ENCODE peak calls at places on chromosomes 4 and X, in seven cellular contexts. B, S, L, A, H, K and Q are unnamed samples.

GRCh38 chrX:148161661-148162060 is 180.5 kb downstream of the FMR1NB start:
- DNase-seq in H (no peak), L (no peak), K (peak), A (no peak), B (no peak), S (no peak), Q (no peak)

GRCh38 chr4:109815151-109816081 is at the start of gene GAR1:
- DNase-seq in S (peak), L (peak), A (peak), H (peak), K (peak), B (no peak), Q (peak)

GRCh38 chrX:55099162-55099561 is 10.3 kb downstream of the PAGE2 start:
- DNase-seq in B (no peak), H (no peak), S (no peak), K (no peak), A (no peak), L (no peak), Q (no peak)

GRCh38 chr4:151866266-151866918 is 105.6 kb upstream of the GATB start:
- DNase-seq in S (no peak), L (no peak), K (no peak), B (no peak), H (no peak), A (no peak), Q (no peak)

GRCh38 chr4:78529569-78530209 is 21.9 kb upstream of the ANXA3 start:
- DNase-seq in S (no peak), A (no peak), K (no peak), B (no peak), L (no peak), H (no peak), Q (no peak)

GRCh38 chrX:154419688-154420401 is 8.5 kb downstream of the TAFAZZIN start:
- DNase-seq in A (no peak), S (no peak), K (peak), L (no peak), H (no peak), B (no peak), Q (no peak)

GRCh38 chr4:183397741-183398297 is 46.6 kb upstream of the CDKN2AIP start:
- DNase-seq in A (no peak), H (no peak), L (no peak), K (no peak), S (no peak), B (no peak), Q (no peak)

GRCh38 chrX:20231598-20231997 is 35.1 kb downstream of the RPS6KA3 start:
- DNase-seq in S (no peak), L (no peak), H (no peak), A (no peak), B (no peak), K (no peak), Q (no peak)

GRCh38 chrX:69138512-69138911 is 26.7 kb downstream of the PJA1 start:
- DNase-seq in L (no peak), K (no peak), A (no peak), H (peak), B (no peak), S (no peak), Q (no peak)

GRCh38 chrX:113001836-113002235 is 161.2 kb upstream of the AMOT start:
- DNase-seq in B (no peak), L (no peak), A (no peak), K (no peak), H (no peak), S (no peak), Q (no peak)

GRCh38 chr4:48380583-48381167 is 39.3 kb downstream of the SLAIN2 start:
- DNase-seq in S (no peak), H (no peak), K (no peak), A (no peak), L (no peak), B (no peak), Q (no peak)

GRCh38 chrX:21972721-21973120 is 32.2 kb downstream of the SMS start:
- DNase-seq in A (no peak), H (peak), K (no peak), L (no peak), S (no peak), B (no peak), Q (peak)

GRCh38 chrX:153565996-153566580 is 32.9 kb downstream of the CCNQ start:
- DNase-seq in H (no peak), L (no peak), A (no peak), S (no peak), B (no peak), K (no peak), Q (no peak)

GRCh38 chr4:76955187-76955586 is 5.6 kb downstream of the SEPTIN11 start:
- DNase-seq in B (no peak), S (no peak), K (no peak), A (no peak), H (peak), L (no peak), Q (no peak)

GRCh38 chr4:16256343-16256742 is 30.1 kb upstream of the TAPT1 start:
- DNase-seq in B (no peak), A (no peak), L (no peak), S (no peak), K (no peak), H (no peak), Q (no peak)

GRCh38 chrX:41716217-41716616 is 7.8 kb upstream of the GPR82 start:
- DNase-seq in S (no peak), A (no peak), B (no peak), H (no peak), L (no peak), K (no peak), Q (no peak)